ENCODE peak calls at places on chromosome 21, in seven cellular contexts. U, Z, F, M, I, C and X are unnamed samples.

GRCh38 chr21:25997788-25998611 is 172.6 kb downstream of the APP start:
- DNase-seq in F (no peak), U (no peak), M (no peak), I (no peak), C (no peak), Z (no peak), X (peak; percentile 78)

GRCh38 chr21:37208056-37208705 is 59.0 kb downstream of the VPS26C start:
- DNase-seq in U (no peak), F (peak; percentile 35), Z (no peak), M (no peak), I (no peak), C (peak; percentile 95), X (no peak)

GRCh38 chr21:44517175-44517899 is 22.7 kb downstream of the KRTAP10-1 start:
- DNase-seq in U (no peak), F (no peak), I (no peak), C (peak; percentile 76), Z (no peak), M (no peak), X (peak; percentile 77)

GRCh38 chr21:20882462-20883415 is 115.5 kb upstream of the NCAM2 start:
- DNase-seq in M (no peak), U (no peak), Z (no peak), C (peak; percentile 75), F (no peak), I (no peak), X (peak; percentile 39)

GRCh38 chr21:29691616-29692491 is 247.9 kb downstream of the GRIK1 start:
- DNase-seq in Z (no peak), M (no peak), F (no peak), I (no peak), C (no peak), U (no peak), X (no peak)

GRCh38 chr21:42847726-42848125 is 31.6 kb downstream of the WDR4 start:
- DNase-seq in I (no peak), F (no peak), C (peak; percentile 17), U (no peak), M (no peak), Z (no peak), X (no peak)

GRCh38 chr21:39137248-39138186 is 45.7 kb downstream of the PSMG1 start:
- DNase-seq in C (no peak), F (no peak), M (no peak), I (no peak), Z (no peak), U (no peak), X (peak; percentile 71)

GRCh38 chr21:45541221-45542039 is 810 bp downstream of the SLC19A1 start:
- DNase-seq in Z (peak; percentile 71), U (peak; percentile 80), M (no peak), F (peak; percentile 85), C (peak; percentile 93), I (peak; percentile 66), X (peak; percentile 37)

GRCh38 chr21:44931137-44931500 is 8.7 kb upstream of the SLX9 start:
- DNase-seq in I (no peak), Z (no peak), U (no peak), F (no peak), C (peak; percentile 48), M (no peak), X (peak; percentile 36)

GRCh38 chr21:15436031-15436430 is 293.8 kb upstream of the USP25 start:
- DNase-seq in M (no peak), Z (no peak), U (no peak), F (no peak), I (no peak), C (no peak), X (no peak)